ENCODE peak calls at places on chromosomes 13 and 19, in eight cellular contexts. L is AG10803; Z is HAP-1; Q is tibial nerve; T is CD4-positive, CD25-positive, alpha-beta regulatory T cell; C is psoas muscle; X is GM12865; S is fibroblast of pulmonary artery. K is an unnamed sample.

GRCh38 chr19:9847087-9847671 is 12.1 kb downstream of the PIN1 start:
- DNase-seq in Z (no peak), Q (no peak), L (peak), X (peak), T (no peak), S (peak), C (peak), K (no peak)

GRCh38 chr19:33667141-33667540 is 45.4 kb downstream of the CHST8 start:
- DNase-seq in C (no peak), T (no peak), Q (no peak), L (no peak), S (no peak), X (no peak), Z (no peak), K (no peak)

GRCh38 chr13:51208707-51209106 is 13.5 kb upstream of the FAM124A start:
- DNase-seq in X (no peak), T (no peak), C (no peak), Q (no peak), L (no peak), Z (no peak), S (no peak), K (no peak)

GRCh38 chr19:57776764-57777296 is 7.4 kb downstream of the ZNF586 start:
- DNase-seq in Q (no peak), L (no peak), X (no peak), T (no peak), Z (no peak), S (no peak), C (no peak), K (no peak)

GRCh38 chr19:3899531-3900294 is 19.2 kb downstream of the ATCAY start:
- DNase-seq in T (no peak), C (no peak), S (no peak), X (no peak), L (peak), Z (no peak), Q (no peak), K (no peak)

GRCh38 chr13:59458908-59459579 is 704.7 kb downstream of the DIAPH3 start:
- DNase-seq in Z (no peak), T (no peak), C (no peak), Q (no peak), L (peak), X (no peak), S (peak), K (no peak)

GRCh38 chr13:98173431-98173921 is 3.6 kb downstream of the RNF113B start:
- DNase-seq in L (peak), S (peak), X (no peak), T (no peak), Q (no peak), Z (no peak), C (peak), K (no peak)

GRCh38 chr19:2767688-2768087 is 15.4 kb downstream of the SGTA start:
- DNase-seq in L (no peak), S (no peak), Q (no peak), T (no peak), C (no peak), Z (no peak), X (no peak), K (no peak)

GRCh38 chr13:105616313-105617075 is 919.0 kb downstream of the EFNB2 start:
- DNase-seq in C (no peak), S (no peak), Q (no peak), X (no peak), Z (no peak), L (no peak), T (no peak), K (no peak)

GRCh38 chr13:110520431-110521295 is 40.9 kb downstream of the RAB20 start:
- DNase-seq in Z (no peak), X (no peak), T (no peak), C (peak), S (peak), Q (peak), L (peak), K (no peak)

GRCh38 chr19:12065100-12065538 is 588 bp downstream of the ZNF844 start:
- DNase-seq in C (peak), L (peak), S (peak), Q (no peak), T (no peak), Z (no peak), X (peak), K (no peak)

GRCh38 chr13:104816716-104817115 is 1718.7 kb downstream of the EFNB2 start:
- DNase-seq in C (no peak), Q (no peak), Z (no peak), T (no peak), L (no peak), S (no peak), X (no peak), K (no peak)

GRCh38 chr19:38263696-38264485 is 482 bp upstream of the SPINT2 start:
- DNase-seq in X (peak), T (peak), Z (peak), L (peak), S (peak), Q (no peak), C (no peak), K (no peak)

GRCh38 chr13:44368062-44368591 is 5.5 kb upstream of the SERP2 start:
- DNase-seq in C (no peak), Z (peak), Q (no peak), T (no peak), S (no peak), L (peak), X (no peak), K (no peak)

GRCh38 chr13:56861472-56861871 is 279.2 kb upstream of the PRR20A start:
- DNase-seq in C (no peak), S (peak), Q (no peak), X (no peak), T (no peak), Z (no peak), L (no peak), K (no peak)

GRCh38 chr19:31348416-31349159 is 648 bp downstream of the TSHZ3 start:
- DNase-seq in X (no peak), C (peak), Z (no peak), Q (no peak), T (peak), L (peak), S (peak), K (no peak)

GRCh38 chr19:28020631-28021315 is 1192.2 kb downstream of the UQCRFS1 start:
- DNase-seq in Q (no peak), Z (no peak), S (no peak), L (peak), X (no peak), T (no peak), C (no peak), K (no peak)

GRCh38 chr19:39179754-39180153 is 17.0 kb upstream of the NCCRP1 start:
- DNase-seq in S (no peak), Z (no peak), C (no peak), T (no peak), L (no peak), X (no peak), Q (no peak), K (no peak)

GRCh38 chr13:79547211-79547610 is 66.3 kb downstream of the NDFIP2 start:
- DNase-seq in S (no peak), T (no peak), L (no peak), C (no peak), X (no peak), Z (no peak), Q (no peak), K (no peak)

GRCh38 chr19:48913114-48913513 is 13.0 kb downstream of the NUCB1 start:
- DNase-seq in C (no peak), L (no peak), Z (peak), T (peak), Q (no peak), X (no peak), S (no peak), K (no peak)

GRCh38 chr19:17942181-17942580 is 9.4 kb downstream of the CCDC124 start:
- DNase-seq in L (no peak), X (no peak), Q (no peak), Z (no peak), S (no peak), T (no peak), C (no peak), K (no peak)

GRCh38 chr19:30481823-30482222 is 109.6 kb downstream of the ZNF536 start:
- DNase-seq in C (no peak), S (no peak), Z (no peak), Q (no peak), T (no peak), L (no peak), X (no peak), K (no peak)

GRCh38 chr19:1289395-1290244 is 3.9 kb downstream of the EFNA2 start:
- DNase-seq in X (no peak), C (no peak), Q (no peak), T (no peak), S (no peak), Z (no peak), L (no peak), K (no peak)

DNA sequence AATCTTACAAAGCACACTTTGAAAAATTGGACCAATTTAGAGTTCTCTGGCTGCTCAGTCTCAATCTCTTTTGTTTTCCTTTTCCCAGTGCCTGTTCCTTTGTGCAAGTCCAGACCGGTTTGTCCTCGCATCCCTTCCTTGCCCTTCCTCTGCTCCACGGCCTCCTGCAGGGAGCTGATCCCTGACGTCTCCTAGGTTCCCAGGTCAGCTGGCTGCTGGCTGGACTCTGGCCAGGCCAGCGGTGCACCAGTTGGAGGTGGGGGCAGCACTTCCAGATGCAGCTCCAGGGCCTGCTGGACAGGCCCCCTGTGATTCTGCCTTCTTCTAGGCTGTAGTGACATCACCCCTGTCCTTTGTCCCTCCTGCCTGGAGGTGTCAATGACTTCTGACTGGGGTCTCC is 44.0 kb upstream of the KPNA3 start:
- DNase-seq in L (no peak), S (no peak), Z (no peak), Q (no peak), X (no peak), T (no peak), C (no peak), K (no peak)
- H3K4me3 ChIP-seq in L (no peak), S (no peak), Z (no peak), Q (no peak), X (no peak), T (no peak), C (no peak), K (no peak)

GRCh38 chr19:5935473-5936307 is 21.6 kb downstream of the CAPS start:
- DNase-seq in S (no peak), T (no peak), X (no peak), C (no peak), L (no peak), Q (no peak), Z (no peak), K (no peak)
- H3K4me3 ChIP-seq in S (no peak), T (no peak), X (no peak), C (no peak), L (no peak), Q (no peak), Z (no peak), K (no peak)

GRCh38 chr19:16324064-16324383 is 602 bp upstream of the KLF2 start:
- DNase-seq in X (no peak), L (no peak), Z (no peak), Q (no peak), T (no peak), S (no peak), C (no peak), K (no peak)
- H3K4me3 ChIP-seq in X (peak), L (peak), Z (peak), Q (peak), T (peak), S (peak), C (peak), K (peak)

GRCh38 chr19:47109177-47109540 is 4.4 kb downstream of the ZC3H4 start:
- DNase-seq in Z (peak), X (no peak), Q (no peak), S (no peak), T (no peak), C (no peak), L (no peak), K (no peak)
- H3K4me3 ChIP-seq in Z (no peak), X (peak), Q (peak), S (peak), T (peak), C (peak), L (peak), K (peak)

GRCh38 chr19:42312370-42312769 is 739 bp upstream of the TMEM145 start:
- DNase-seq in C (no peak), Q (no peak), Z (no peak), X (no peak), L (no peak), S (no peak), T (no peak), K (no peak)
- H3K4me3 ChIP-seq in C (no peak), Q (no peak), Z (no peak), X (no peak), L (no peak), S (no peak), T (no peak), K (no peak)

K was measured in GM06990.